ENCODE peak calls at places on chromosomes 11 and 22, in nine cellular contexts. Y is CD8-positive, alpha-beta T cell; N is body of pancreas; F is psoas muscle; H is DND-41; G is K562; X is left lung; A is heart right ventricle; L is lower lobe of right lung. I is an unnamed sample.

GRCh38 chr22:39989633-39990032 is 5.1 kb upstream of the FAM83F start:
- ATAC-seq in H (no peak), X (no peak), F (no peak), N (no peak), A (peak; percentile 53), Y (no peak), G (no peak), L (no peak), I (no peak)

GRCh38 chr11:102289510-102290078 is 27.7 kb upstream of the BIRC3 start:
- ATAC-seq in G (no peak), Y (no peak), L (peak; percentile 8), X (peak; percentile 22), H (no peak), F (no peak), A (no peak), N (no peak), I (peak; percentile 49)

GRCh38 chr11:73931951-73932350 is 18.9 kb upstream of the DNAJB13 start:
- ATAC-seq in A (no peak), G (no peak), H (no peak), L (no peak), Y (no peak), X (no peak), N (no peak), F (no peak), I (no peak)

GRCh38 chr11:114796954-114797721 is 118.8 kb downstream of the NXPE2 start:
- ATAC-seq in Y (no peak), G (no peak), N (no peak), X (peak; percentile 43), A (peak; percentile 98), F (peak; percentile 93), L (no peak), H (no peak), I (no peak)

GRCh38 chr11:78428773-78429172 is 11.2 kb upstream of the GAB2 start:
- ATAC-seq in X (no peak), Y (no peak), L (no peak), H (no peak), G (peak; percentile 22), F (no peak), A (no peak), N (no peak), I (no peak)

GRCh38 chr11:104033561-104033960 is 2.9 kb upstream of the DDI1 start:
- ATAC-seq in X (no peak), G (no peak), H (no peak), Y (no peak), L (no peak), A (no peak), N (no peak), F (no peak), I (no peak)

GRCh38 chr11:1256257-1257045 is 33.6 kb downstream of the MUC5B start:
- ATAC-seq in H (no peak), G (peak; percentile 14), F (no peak), N (no peak), A (no peak), X (no peak), Y (no peak), L (no peak), I (no peak)

GRCh38 chr11:26580929-26581328 is 8.9 kb upstream of the MUC15 start:
- ATAC-seq in N (no peak), Y (no peak), G (no peak), X (peak; percentile 69), H (no peak), A (no peak), F (no peak), L (peak; percentile 65), I (peak; percentile 64)

GRCh38 chr11:12170984-12171383 is 60.6 kb downstream of the MICAL2 start:
- ATAC-seq in G (no peak), L (no peak), F (peak; percentile 34), A (peak; percentile 45), H (no peak), X (peak; percentile 3), Y (no peak), N (peak; percentile 52), I (peak; percentile 83)

GRCh38 chr11:59263225-59263894 is 50.6 kb upstream of the MPEG1 start:
- ATAC-seq in X (peak; percentile 13), H (no peak), G (peak; percentile 59), Y (no peak), A (no peak), F (no peak), N (no peak), L (peak; percentile 24), I (no peak)
- TF ChIP-seq CTCF in X (no peak), H (peak; percentile 29), G (peak; percentile 36), Y (no peak), A (peak; percentile 17), F (no peak), N (peak; percentile 27), L (peak; percentile 9), I (no peak)

DNA sequence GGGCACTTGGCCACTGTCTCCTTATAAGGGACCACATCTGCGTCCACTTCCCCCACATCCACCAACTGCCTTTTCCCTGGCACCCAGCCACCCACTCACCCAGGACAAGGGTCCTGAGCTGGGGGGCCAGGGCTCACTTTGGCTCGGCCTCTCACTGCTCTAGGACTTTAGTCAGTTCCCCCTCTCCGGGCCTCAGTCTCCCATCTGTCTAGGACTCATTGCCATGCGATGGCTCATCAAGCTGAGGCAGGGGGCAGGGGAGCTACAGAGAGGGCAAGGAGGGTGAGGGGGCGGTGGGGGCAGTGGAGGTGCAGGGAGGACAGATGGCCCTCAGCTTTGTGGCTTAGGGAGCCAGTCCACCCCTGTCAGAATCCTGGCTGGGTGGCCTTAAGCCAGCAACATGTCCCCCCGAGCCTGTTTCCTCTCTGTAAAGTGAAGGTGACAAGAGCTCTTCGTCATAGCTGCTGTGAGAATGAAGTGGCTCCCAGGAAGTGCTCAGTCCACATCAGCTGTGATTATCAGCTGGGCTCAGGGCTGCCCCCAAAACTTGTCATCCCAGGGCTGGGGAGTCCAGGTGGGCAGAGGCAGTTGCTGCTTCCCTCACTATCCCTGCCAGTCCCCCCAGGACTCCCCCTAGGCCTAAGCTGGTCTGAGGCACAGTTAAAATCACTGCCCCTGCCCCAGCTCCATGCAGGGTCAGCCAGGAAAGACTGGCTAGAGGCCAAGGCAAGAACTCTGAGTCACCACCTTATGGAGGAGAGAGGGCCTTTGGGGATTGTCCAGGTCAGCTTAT is 14.9 kb downstream of the RAC2 start:
- ATAC-seq in N (peak; percentile 8), G (peak; percentile 31), F (no peak), X (peak; percentile 53), A (no peak), Y (peak; percentile 7), H (peak; percentile 2), L (peak; percentile 12), I (no peak)
- H3K36me3 ChIP-seq in N (no peaks in the 10 kb centered on the region), G (peaks cover 82% of the 10 kb centered on the region), F (no peaks in the 10 kb centered on the region), X (peaks cover 41% of the 10 kb centered on the region), A (no peaks in the 10 kb centered on the region), Y (peaks cover 54% of the 10 kb centered on the region), H (peaks cover 89% of the 10 kb centered on the region), L (peaks cover 33% of the 10 kb centered on the region), I (no peaks in the 10 kb centered on the region)

GRCh38 chr11:34446389-34446788 is 7.7 kb downstream of the CAT start:
- ATAC-seq in X (no peak), L (no peak), Y (no peak), G (peak; percentile 55), A (no peak), F (no peak), N (no peak), H (no peak), I (no peak)
- H3K4me1 ChIP-seq in X (peaks cover 7% of the 10 kb centered on the region), L (peaks cover 71% of the 10 kb centered on the region), Y (peaks cover 17% of the 10 kb centered on the region), G (peaks cover 2% of the 10 kb centered on the region), A (peaks cover 83% of the 10 kb centered on the region), F (peaks cover 59% of the 10 kb centered on the region), N (peaks cover 28% of the 10 kb centered on the region), H (peaks cover 15% of the 10 kb centered on the region), I (peaks cover 38% of the 10 kb centered on the region)

DNA sequence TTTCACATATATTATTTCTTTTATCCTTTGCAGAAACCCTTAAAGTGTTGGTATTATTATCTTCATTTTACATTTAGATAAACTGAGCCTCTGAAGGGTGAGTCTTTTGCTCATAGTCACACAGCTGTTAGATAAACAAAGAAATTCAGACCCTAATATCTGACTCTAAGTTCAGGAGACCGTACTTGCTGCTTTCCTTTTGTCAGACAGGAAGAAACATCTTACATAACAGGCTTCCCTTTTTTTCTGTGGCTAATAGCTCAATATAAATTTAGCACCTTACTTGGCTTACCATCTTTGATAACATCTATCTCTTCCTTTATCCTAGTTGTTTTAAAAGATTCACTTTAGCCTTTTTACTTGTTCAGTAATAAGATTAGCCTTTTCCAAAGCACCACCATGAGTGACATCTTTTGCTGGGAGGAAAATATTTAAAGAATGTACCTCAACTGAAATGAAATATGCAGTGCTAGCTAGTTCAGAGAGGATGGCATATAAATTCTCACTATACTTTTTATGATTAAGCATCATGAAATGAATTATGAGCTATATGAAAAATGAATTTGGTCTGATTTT is 128.6 kb downstream of the WNT11 start:
- ATAC-seq in Y (no peak), L (no peak), F (no peak), N (no peak), H (no peak), G (no peak), X (no peak), A (no peak), I (no peak)
- TF ChIP-seq CTCF in Y (no peak), L (no peak), F (no peak), N (no peak), H (no peak), G (no peak), X (no peak), A (no peak), I (no peak)

DNA sequence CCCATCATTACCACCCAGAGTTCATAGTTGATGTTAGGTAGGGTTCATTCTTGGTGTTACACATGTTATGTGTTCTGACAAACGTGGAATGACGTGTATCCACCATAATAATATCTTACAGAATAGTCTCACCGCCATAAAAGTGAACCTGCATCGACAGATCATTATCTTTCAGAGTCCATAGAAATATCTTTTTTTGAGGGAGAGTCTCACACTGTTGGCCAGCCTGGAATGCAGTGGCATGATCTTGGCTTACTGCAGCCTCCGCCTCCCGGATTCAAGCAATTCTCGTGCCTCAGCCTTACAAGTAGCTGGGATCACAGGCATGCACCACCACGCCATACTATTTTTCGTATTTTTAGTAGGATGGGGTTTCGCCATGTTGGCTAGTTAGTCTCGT is 113.9 kb downstream of the BCR start:
- ATAC-seq in L (no peak), F (no peak), N (no peak), A (no peak), H (no peak), Y (no peak), G (no peak), X (no peak), I (no peak)
- H3K36me3 ChIP-seq in L (peaks cover 93% of the 10 kb centered on the region), F (peaks cover 25% of the 10 kb centered on the region), N (peaks cover 12% of the 10 kb centered on the region), A (peaks cover 21% of the 10 kb centered on the region), H (peaks cover 91% of the 10 kb centered on the region), Y (peaks cover 53% of the 10 kb centered on the region), G (peaks cover 14% of the 10 kb centered on the region), X (peaks cover 100% of the 10 kb centered on the region), I (peaks cover 100% of the 10 kb centered on the region)

DNA sequence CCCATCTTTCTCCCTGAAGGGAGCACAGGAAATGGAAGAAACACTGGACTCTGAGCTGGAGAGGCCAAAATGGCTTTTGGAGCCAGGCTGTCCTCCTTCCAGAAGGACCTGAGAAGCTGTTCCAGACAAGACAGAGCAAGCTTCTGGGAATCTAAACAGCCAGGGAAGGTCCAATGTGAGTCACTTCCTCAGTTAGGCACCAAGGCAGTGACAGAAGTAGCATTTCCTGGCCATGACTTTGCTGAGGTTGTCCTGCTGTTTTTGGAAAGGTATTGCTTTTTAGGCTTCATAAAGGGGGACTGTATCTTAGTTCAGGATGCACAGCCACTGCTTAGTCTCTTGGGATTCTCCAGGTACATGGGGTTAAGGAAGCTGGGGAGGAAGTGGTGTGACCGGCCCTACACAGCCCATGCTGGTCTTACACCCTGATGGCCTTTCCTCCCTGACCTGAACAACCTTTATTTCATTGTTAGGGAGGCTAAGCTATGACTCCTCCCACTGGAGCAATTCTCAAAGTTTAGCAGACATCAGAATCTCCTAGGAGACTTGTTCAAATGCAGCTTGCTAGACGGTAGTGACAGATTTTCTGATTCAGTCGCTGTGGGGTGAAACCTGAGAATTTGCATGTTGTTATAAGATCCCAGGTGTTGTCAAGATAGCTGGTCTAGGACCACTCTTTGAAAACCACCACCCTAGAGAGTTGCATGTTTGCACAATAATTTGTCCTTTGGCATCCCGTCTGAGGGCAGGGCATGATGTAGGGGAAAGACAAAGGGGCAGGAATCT is 6.8 kb upstream of the INSC start:
- ATAC-seq in G (no peak), X (no peak), F (no peak), H (no peak), A (no peak), L (no peak), Y (no peak), N (no peak), I (no peak)
- H3K4me1 ChIP-seq in G (no peaks in the 10 kb centered on the region), X (no peaks in the 10 kb centered on the region), F (no peaks in the 10 kb centered on the region), H (no peaks in the 10 kb centered on the region), A (no peaks in the 10 kb centered on the region), L (no peaks in the 10 kb centered on the region), Y (no peaks in the 10 kb centered on the region), N (peaks cover 9% of the 10 kb centered on the region), I (peaks cover 7% of the 10 kb centered on the region)